ENCODE peak calls at places on chromosome 14, in seven cellular contexts. U is smooth muscle cell of the brain vasculature; Q is hypothalamus; S is stimulated activated CD4-positive, alpha-beta T cell treated with anti-CD3 and anti-CD28 coated beads, TNF-alpha, amount 100 ng/mL, for 4 hours; K is HFFc6; E is cortex of kidney; X is cardiac septum. Y is an unnamed sample.

GRCh38 chr14:70425349-70425748 is 8.5 kb upstream of the SYNJ2BP start:
- DNase-seq in U (no peak), Q (no peak), S (no peak), K (no peak), E (no peak), X (no peak), Y (no peak)

GRCh38 chr14:106823552-106823951 is 1297.2 kb downstream of the TMEM121 start:
- DNase-seq in U (no peak), Q (no peak), S (no peak), K (no peak), E (no peak), X (no peak), Y (no peak)

GRCh38 chr14:31070431-31070830 is 44.3 kb upstream of the STRN3 start:
- DNase-seq in U (no peak), Q (no peak), S (no peak), K (peak), E (no peak), X (no peak), Y (no peak)

GRCh38 chr14:100828448-100828834 is 2.5 kb downstream of the MEG3 start:
- DNase-seq in U (no peak), Q (no peak), S (no peak), K (peak), E (no peak), X (no peak), Y (no peak)

GRCh38 chr14:100109594-100109955 is 44.4 kb downstream of the EVL start:
- DNase-seq in U (no peak), Q (no peak), S (no peak), K (no peak), E (no peak), X (no peak), Y (no peak)

GRCh38 chr14:81450100-81450531 is 50.0 kb upstream of the STON2 start:
- DNase-seq in U (no peak), Q (no peak), S (no peak), K (no peak), E (no peak), X (no peak), Y (no peak)

GRCh38 chr14:72643317-72643801 is 250.5 kb downstream of the DPF3 start:
- DNase-seq in U (peak), Q (no peak), S (no peak), K (peak), E (no peak), X (no peak), Y (no peak)

GRCh38 chr14:76924363-76925151 is 98.3 kb downstream of the LRRC74A start:
- DNase-seq in U (no peak), Q (peak), S (no peak), K (no peak), E (no peak), X (no peak), Y (peak)

GRCh38 chr14:76774471-76775158 is 13.3 kb downstream of the VASH1 start:
- DNase-seq in U (no peak), Q (no peak), S (no peak), K (no peak), E (no peak), X (peak), Y (no peak)

GRCh38 chr14:51520087-51520486 is 131.6 kb upstream of the FRMD6 start:
- DNase-seq in U (no peak), Q (no peak), S (no peak), K (peak), E (no peak), X (no peak), Y (no peak)

GRCh38 chr14:85531594-85532391 is 1.8 kb downstream of the FLRT2 start:
- DNase-seq in U (no peak), Q (no peak), S (no peak), K (peak), E (no peak), X (peak), Y (peak)

GRCh38 chr14:94679941-94680340 is 67.8 kb downstream of the SERPINA3 start:
- DNase-seq in U (no peak), Q (no peak), S (no peak), K (no peak), E (no peak), X (peak), Y (no peak)

GRCh38 chr14:92280554-92281262 is 42.3 kb upstream of the SLC24A4 start:
- DNase-seq in U (no peak), Q (no peak), S (no peak), K (no peak), E (no peak), X (no peak), Y (no peak)

GRCh38 chr14:96245710-96246534 is 10.1 kb upstream of the BDKRB1 start:
- DNase-seq in U (no peak), Q (no peak), S (no peak), K (peak), E (no peak), X (no peak), Y (no peak)

GRCh38 chr14:95361373-95362179 is 41.9 kb upstream of the CLMN start:
- DNase-seq in U (no peak), Q (no peak), S (peak), K (no peak), E (no peak), X (no peak), Y (no peak)

GRCh38 chr14:50469982-50470381 is 62.4 kb downstream of the MAP4K5 start:
- DNase-seq in U (no peak), Q (no peak), S (no peak), K (no peak), E (no peak), X (no peak), Y (no peak)

GRCh38 chr14:60720391-60720790 is 3.8 kb downstream of the SIX4 start:
- DNase-seq in U (no peak), Q (no peak), S (no peak), K (no peak), E (no peak), X (no peak), Y (no peak)

GRCh38 chr14:49549881-49550280 is 36.3 kb downstream of the RPS29 start:
- DNase-seq in U (no peak), Q (no peak), S (no peak), K (peak), E (no peak), X (no peak), Y (no peak)

Y was measured in posterior cingulate gyrus.